ENCODE peak calls at places on chromosomes 3 and 15, in six cellular contexts. K is OCI-M1; N is kidney epithelial cell; S is activated CD4-positive, alpha-beta T cell treated with anti-CD3 and anti-CD28 coated beads, Interleukin-2, amount 50 U/mL, for 24 hours; T is body of pancreas; Z is MCF 10A. Q is an unnamed sample.

GRCh38 chr15:80911821-80912220 is 77.8 kb downstream of the MESD start:
- DNase-seq in T (no peak), Z (no peak), N (no peak), S (no peak), K (no peak), Q (no peak)

GRCh38 chr3:8371955-8372600 is 129.5 kb upstream of the LMCD1 start:
- DNase-seq in T (no peak), N (no peak), Z (no peak), K (peak), S (no peak), Q (no peak)

GRCh38 chr15:63157891-63158431 is 684 bp upstream of the RPS27L start:
- DNase-seq in S (no peak), T (peak), Z (peak), K (peak), N (peak), Q (peak)

GRCh38 chr3:187746479-187747335 is 1.4 kb upstream of the BCL6 start:
- DNase-seq in N (no peak), Z (peak), T (no peak), K (no peak), S (no peak), Q (no peak)

GRCh38 chr3:109353057-109353456 is 15.7 kb upstream of the DPPA4 start:
- DNase-seq in N (no peak), S (no peak), K (no peak), Z (no peak), T (no peak), Q (no peak)

GRCh38 chr15:98643104-98643503 is 5.2 kb upstream of the IGF1R start:
- DNase-seq in K (peak), Z (no peak), T (no peak), S (no peak), N (no peak), Q (no peak)

GRCh38 chr3:112109313-112109712 is 23.1 kb downstream of the C3orf52 start:
- DNase-seq in N (no peak), K (no peak), Z (no peak), S (no peak), T (no peak), Q (no peak)

GRCh38 chr3:171351676-171352075 is 108.5 kb downstream of the TNIK start:
- DNase-seq in N (peak), K (no peak), T (no peak), Z (peak), S (no peak), Q (no peak)

GRCh38 chr3:13507247-13507790 is 27.2 kb downstream of the HDAC11 start:
- DNase-seq in S (no peak), T (peak), N (no peak), K (no peak), Z (peak), Q (no peak)

GRCh38 chr15:90780916-90781315 is 63.8 kb downstream of the BLM start:
- DNase-seq in K (no peak), N (no peak), T (no peak), Z (no peak), S (no peak), Q (no peak)

GRCh38 chr15:100902436-100903190 is 16.5 kb upstream of the LRRK1 start:
- DNase-seq in S (no peak), Z (no peak), K (no peak), T (peak), N (peak), Q (no peak)

GRCh38 chr15:33310481-33311311 is at the start of gene RYR3:
- DNase-seq in Z (no peak), S (no peak), T (no peak), K (peak), N (no peak), Q (peak)

GRCh38 chr3:134483195-134483890 is 2.4 kb downstream of the ANAPC13 start:
- DNase-seq in S (no peak), K (no peak), T (no peak), Z (peak), N (no peak), Q (no peak)

GRCh38 chr15:80584561-80584964 is 110.5 kb upstream of the ABHD17C start:
- DNase-seq in S (no peak), K (no peak), T (no peak), N (no peak), Z (no peak), Q (no peak)

GRCh38 chr3:151460774-151461450 is at the start of gene IGSF10:
- DNase-seq in N (no peak), S (no peak), T (peak), Z (no peak), K (no peak), Q (no peak)

GRCh38 chr3:69200384-69201068 is 78.1 kb upstream of the LMOD3 start:
- DNase-seq in N (peak), S (no peak), T (peak), Z (peak), K (peak), Q (peak)

GRCh38 chr3:126371096-126371705 is 14.0 kb upstream of the KLF15 start:
- DNase-seq in S (no peak), K (no peak), Z (no peak), N (no peak), T (no peak), Q (no peak)

GRCh38 chr3:115676336-115676735 is 53.0 kb downstream of the GAP43 start:
- DNase-seq in Z (no peak), N (no peak), T (no peak), S (no peak), K (no peak), Q (no peak)